ENCODE peak calls at places on chromosome 11, in five cellular contexts. One of them, this sample, is unnamed.
A peak's percentile ranks its signal among the peaks of the same experiment; 100 is the strongest.

GRCh38 chr11:6568191-6568918 is 35.1 kb downstream of the RRP8 start:
- DNase-seq in effector CD4-positive, alpha-beta T cell: no peak
- DNase-seq in IMR-90: peak; percentile 65
- DNase-seq in NCI-H1417: no peak
- DNase-seq in A549: no peak
- DNase-seq in this sample: no peak

GRCh38 chr11:101215069-101215468 is 85.5 kb upstream of the PGR start:
- DNase-seq in effector CD4-positive, alpha-beta T cell: no peak
- DNase-seq in IMR-90: no peak
- DNase-seq in NCI-H1417: no peak
- DNase-seq in A549: no peak
- DNase-seq in this sample: no peak

GRCh38 chr11:67289651-67290479 is 762 bp downstream of the ANKRD13D start:
- DNase-seq in effector CD4-positive, alpha-beta T cell: no peak
- DNase-seq in IMR-90: no peak
- DNase-seq in NCI-H1417: no peak
- DNase-seq in A549: no peak
- DNase-seq in this sample: peak; percentile 28

GRCh38 chr11:7637447-7638157 is 35.7 kb downstream of the CYB5R2 start:
- DNase-seq in effector CD4-positive, alpha-beta T cell: no peak
- DNase-seq in IMR-90: peak; percentile 65
- DNase-seq in NCI-H1417: no peak
- DNase-seq in A549: no peak
- DNase-seq in this sample: no peak

GRCh38 chr11:134664863-134665535 is 253.0 kb upstream of the B3GAT1 start:
- DNase-seq in effector CD4-positive, alpha-beta T cell: no peak
- DNase-seq in IMR-90: no peak
- DNase-seq in NCI-H1417: no peak
- DNase-seq in A549: no peak
- DNase-seq in this sample: no peak

GRCh38 chr11:79796704-79797103 is 355.9 kb upstream of the TENM4 start:
- DNase-seq in effector CD4-positive, alpha-beta T cell: no peak
- DNase-seq in IMR-90: no peak
- DNase-seq in NCI-H1417: no peak
- DNase-seq in A549: no peak
- DNase-seq in this sample: no peak

GRCh38 chr11:131579932-131580387 is 209.5 kb downstream of the NTM start:
- DNase-seq in effector CD4-positive, alpha-beta T cell: no peak
- DNase-seq in IMR-90: peak; percentile 40
- DNase-seq in NCI-H1417: no peak
- DNase-seq in A549: peak; percentile 4
- DNase-seq in this sample: peak; percentile 5

GRCh38 chr11:61545341-61545740 is 35.5 kb downstream of the SYT7 start:
- DNase-seq in effector CD4-positive, alpha-beta T cell: no peak
- DNase-seq in IMR-90: no peak
- DNase-seq in NCI-H1417: no peak
- DNase-seq in A549: peak; percentile 83
- DNase-seq in this sample: no peak

GRCh38 chr11:48018561-48019229 is 38.3 kb downstream of the PTPRJ start:
- DNase-seq in effector CD4-positive, alpha-beta T cell: no peak
- DNase-seq in IMR-90: no peak
- DNase-seq in NCI-H1417: peak; percentile 49
- DNase-seq in A549: no peak
- DNase-seq in this sample: no peak

GRCh38 chr11:122229611-122230386 is 113.8 kb upstream of the BLID start:
- DNase-seq in effector CD4-positive, alpha-beta T cell: no peak
- DNase-seq in IMR-90: no peak
- DNase-seq in NCI-H1417: no peak
- DNase-seq in A549: no peak
- DNase-seq in this sample: no peak